ENCODE peak calls at places on chromosomes 16 and 17, in four cellular contexts. N, T, W and C are unnamed samples.

GRCh38 chr16:12193688-12194087 is 217.2 kb downstream of the SNX29 start:
- DNase-seq in T (no peak), N (no peak), W (no peak), C (no peak)

GRCh38 chr16:19291459-19291858 is 5.9 kb downstream of the CLEC19A start:
- DNase-seq in W (no peak), T (no peak), N (peak; percentile 42), C (no peak)

GRCh38 chr17:77651983-77652382 is 306.5 kb upstream of the TNRC6C start:
- DNase-seq in W (no peak), T (no peak), N (no peak), C (no peak)

GRCh38 chr17:62713096-62713870 is 85.8 kb downstream of the MRC2 start:
- DNase-seq in W (no peak), T (no peak), N (no peak), C (no peak)

GRCh38 chr17:63841350-63842172 is 924 bp downstream of the SMARCD2 start:
- DNase-seq in T (no peak), W (peak; percentile 89), N (peak; percentile 25), C (no peak)

GRCh38 chr17:65434251-65434650 is 127.2 kb downstream of the AXIN2 start:
- DNase-seq in T (no peak), N (no peak), W (no peak), C (no peak)

GRCh38 chr17:75820411-75821080 is 23.7 kb downstream of the UNC13D start:
- DNase-seq in T (no peak), W (peak; percentile 48), N (no peak), C (no peak)

GRCh38 chr16:69145658-69146057 is 13.2 kb downstream of the UTP4 start:
- DNase-seq in W (no peak), T (no peak), N (no peak), C (no peak)

GRCh38 chr17:72510454-72511016 is 389.7 kb downstream of the SOX9 start:
- DNase-seq in N (no peak), T (no peak), W (no peak), C (peak; percentile 92)

GRCh38 chr16:46662123-46662522 is 26.9 kb downstream of the VPS35 start:
- DNase-seq in N (no peak), W (no peak), T (no peak), C (no peak)

GRCh38 chr16:46658925-46659324 is 30.1 kb downstream of the VPS35 start:
- DNase-seq in T (no peak), N (no peak), W (no peak), C (peak; percentile 76)
- TF ChIP-seq USF1 in T (no peak), N (no peak), W (no peak), C (no peak)

DNA sequence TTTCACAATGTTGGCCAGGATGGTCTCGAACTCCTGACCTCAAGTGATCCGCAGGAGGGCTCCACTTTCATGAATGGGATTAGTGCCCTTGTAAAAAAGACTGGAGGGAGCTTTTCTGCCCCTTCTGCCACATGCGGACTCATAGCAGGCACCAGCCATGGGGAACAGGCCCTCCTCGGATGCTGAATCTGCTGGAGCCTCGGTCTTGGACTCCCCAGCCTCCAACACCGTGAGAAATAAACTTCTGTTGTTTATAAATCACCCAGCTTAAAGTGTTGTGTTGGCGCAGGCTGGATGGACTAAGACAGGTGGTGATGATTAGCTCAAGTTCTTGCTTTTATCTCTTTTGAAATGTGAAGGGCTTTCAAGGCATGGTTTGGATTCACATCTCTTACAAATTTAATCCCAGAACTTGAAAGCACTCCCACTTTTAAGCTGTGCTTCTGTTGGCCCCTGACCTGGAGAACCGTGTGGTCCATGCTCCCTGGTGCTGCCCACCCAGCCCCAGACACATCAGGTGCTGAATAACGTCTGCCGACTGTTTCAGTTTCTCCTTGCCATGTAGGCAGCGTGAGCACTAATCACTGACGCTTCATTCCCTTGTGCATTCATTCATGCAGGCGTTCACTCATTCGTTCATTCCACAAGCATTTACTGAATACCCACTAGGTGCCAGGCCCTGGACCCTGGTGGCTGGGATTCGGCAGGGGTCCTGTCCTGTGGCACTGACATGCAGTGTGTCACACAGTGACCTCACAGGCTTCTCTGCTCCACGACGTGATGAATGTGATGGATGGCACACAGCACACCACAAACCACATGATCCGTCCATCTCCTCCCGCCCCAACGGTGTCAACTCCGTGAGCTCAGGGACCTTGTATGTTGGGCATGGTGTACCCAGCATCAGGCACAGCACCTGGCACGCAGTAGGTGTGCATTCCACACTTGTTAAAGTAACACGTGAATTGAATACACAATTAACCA is 8.9 kb downstream of the CIBAR2 start:
- DNase-seq in N (no peak), T (no peak), W (no peak), C (no peak)
- TF ChIP-seq USF1 in N (no peak), T (no peak), W (no peak), C (no peak)

DNA sequence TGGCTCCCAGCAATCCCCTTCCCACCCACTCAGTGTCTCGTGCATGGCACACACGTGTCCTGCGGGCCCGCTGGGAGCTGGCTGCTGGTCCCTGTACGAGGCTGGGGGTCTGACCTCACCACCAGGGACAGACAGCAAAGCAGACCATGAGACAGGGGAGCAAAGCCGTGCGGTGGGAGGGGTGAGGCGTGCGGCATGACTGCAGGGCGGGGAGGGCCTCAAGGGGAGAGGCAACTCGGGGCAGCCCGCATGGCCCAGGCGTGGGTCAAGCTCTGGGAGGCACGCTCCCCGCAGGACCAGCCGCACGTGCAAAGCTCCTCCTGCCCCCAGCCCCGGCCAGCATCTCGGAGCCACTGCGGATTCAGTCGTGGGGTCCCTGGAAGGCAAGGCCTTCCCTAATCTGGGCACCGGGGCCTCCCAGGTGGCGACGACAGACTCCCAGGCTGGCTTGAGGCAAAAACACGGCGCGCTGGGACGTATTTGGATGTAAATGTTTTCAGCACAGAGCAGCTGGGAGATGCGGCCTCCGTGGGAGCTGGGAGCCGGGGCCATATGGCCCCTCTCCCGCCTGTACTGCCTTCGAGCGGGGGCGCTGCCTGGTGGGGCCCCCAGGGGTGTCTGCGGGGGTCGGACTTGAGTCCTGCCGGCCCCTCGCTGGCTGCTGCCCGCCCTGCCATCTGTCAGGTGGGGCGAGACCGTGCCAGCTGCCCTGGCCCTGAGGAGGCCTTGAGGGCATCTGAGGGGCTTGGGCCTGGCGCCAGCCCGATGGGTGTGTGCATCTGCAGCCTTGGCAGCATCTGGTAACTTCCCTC is 12.2 kb upstream of the CBFA2T3 start:
- DNase-seq in N (no peak), W (no peak), T (no peak), C (no peak)
- TF ChIP-seq USF1 in N (no peak), W (no peak), T (no peak), C (no peak)

GRCh38 chr16:54935411-54936085 is 4.9 kb downstream of the IRX5 start:
- DNase-seq in T (no peak), W (no peak), N (no peak), C (no peak)

GRCh38 chr16:54938351-54939346 is 8.0 kb downstream of the IRX5 start:
- DNase-seq in T (no peak), N (peak; percentile 30), W (no peak), C (no peak)

GRCh38 chr16:54937673-54938350 is 7.1 kb downstream of the IRX5 start:
- DNase-seq in T (no peak), N (no peak), W (no peak), C (no peak)

GRCh38 chr16:54936086-54936978 is 5.7 kb downstream of the IRX5 start:
- DNase-seq in T (no peak), W (no peak), N (peak; percentile 74), C (no peak)

GRCh38 chr16:54936979-54937672 is 6.5 kb downstream of the IRX5 start:
- DNase-seq in T (no peak), N (peak; percentile 86), W (no peak), C (no peak)
- TF ChIP-seq USF1 in T (no peak), N (no peak), W (no peak), C (no peak)

GRCh38 chr16:3659200-3659599 is 4.7 kb downstream of the DNASE1 start:
- DNase-seq in T (no peak), N (no peak), W (no peak), C (no peak)
- TF ChIP-seq USF1 in T (no peak), N (no peak), W (no peak), C (no peak)

GRCh38 chr17:42527932-42528331 is 8.1 kb upstream of the NAGLU start:
- DNase-seq in N (no peak), T (no peak), W (no peak), C (no peak)

GRCh38 chr17:42525221-42525620 is 10.8 kb upstream of the NAGLU start:
- DNase-seq in W (no peak), N (no peak), T (no peak), C (no peak)

GRCh38 chr17:42529054-42529453 is 7.0 kb upstream of the NAGLU start:
- DNase-seq in W (no peak), N (no peak), T (no peak), C (no peak)

GRCh38 chr17:42522798-42523278 is 13.2 kb upstream of the NAGLU start:
- DNase-seq in W (no peak), T (no peak), N (no peak), C (no peak)

GRCh38 chr17:42526031-42526444 is 10.0 kb upstream of the NAGLU start:
- DNase-seq in N (no peak), T (no peak), W (no peak), C (no peak)
- TF ChIP-seq USF1 in N (no peak), T (no peak), W (no peak), C (no peak)

GRCh38 chr17:973053-973452 is 6.5 kb downstream of the NXN start:
- DNase-seq in T (no peak), N (peak; percentile 46), W (no peak), C (no peak)
- TF ChIP-seq USF1 in T (no peak), N (no peak), W (no peak), C (no peak)